ENCODE peak calls at places on chromosome 9, in eight cellular contexts. O is anterior cingulate cortex; X is MV-4-11; S is HFFc6; F is AML-193; C is CD4-positive, CD25-positive, alpha-beta regulatory T cell; H is NCI-H460; T is SW 1271. E is an unnamed sample.

GRCh38 chr9:114497220-114497619 is 8.1 kb downstream of the WHRN start:
- DNase-seq in X (peak), T (no peak), O (no peak), C (peak), F (peak), H (no peak), S (no peak), E (peak)

GRCh38 chr9:93280661-93281259 is 96.8 kb downstream of the WNK2 start:
- DNase-seq in C (no peak), T (no peak), H (no peak), X (no peak), F (no peak), O (no peak), S (no peak), E (no peak)

GRCh38 chr9:4315582-4316215 is 15.8 kb upstream of the GLIS3 start:
- DNase-seq in H (peak), O (no peak), C (peak), X (peak), F (peak), S (peak), T (no peak), E (peak)

GRCh38 chr9:82961504-82962125 is 101.3 kb downstream of the RASEF start:
- DNase-seq in T (peak), X (peak), S (peak), H (peak), F (peak), O (no peak), C (no peak), E (peak)

GRCh38 chr9:85569988-85570387 is 171.8 kb downstream of the AGTPBP1 start:
- DNase-seq in H (no peak), F (no peak), T (no peak), O (no peak), S (peak), X (no peak), C (no peak), E (no peak)

GRCh38 chr9:112853882-112854585 is 36.6 kb downstream of the SLC46A2 start:
- DNase-seq in H (no peak), F (no peak), O (no peak), S (no peak), T (no peak), X (no peak), C (no peak), E (no peak)

GRCh38 chr9:116543731-116544400 is 143.2 kb upstream of the TRIM32 start:
- DNase-seq in C (no peak), T (no peak), F (no peak), X (no peak), O (no peak), S (peak), H (no peak), E (no peak)

GRCh38 chr9:111176511-111176910 is 138.2 kb upstream of the LPAR1 start:
- DNase-seq in O (no peak), C (no peak), X (no peak), H (no peak), F (no peak), S (no peak), T (no peak), E (no peak)

GRCh38 chr9:89418882-89419641 is 78.9 kb downstream of the SEMA4D start:
- DNase-seq in O (no peak), H (no peak), C (peak), S (no peak), F (no peak), X (no peak), T (no peak), E (peak)

GRCh38 chr9:81371824-81372223 is 317.5 kb downstream of the TLE1 start:
- DNase-seq in S (no peak), C (no peak), F (no peak), X (no peak), T (no peak), H (no peak), O (no peak), E (no peak)

GRCh38 chr9:123556464-123557435 is 200.8 kb downstream of the CRB2 start:
- DNase-seq in F (peak), O (no peak), H (no peak), S (no peak), C (no peak), T (no peak), X (peak), E (no peak)

GRCh38 chr9:108086624-108087023 is 597.1 kb upstream of the KLF4 start:
- DNase-seq in O (no peak), X (no peak), H (no peak), F (no peak), T (no peak), S (no peak), C (no peak), E (no peak)